ENCODE peak calls at places on chromosome 1, in seven cellular contexts. One of them, this sample, is unnamed.

GRCh38 chr1:239288964-239289535 is 97.3 kb upstream of the CHRM3 start:
- DNase-seq in breast epithelium: no peak
- DNase-seq in IMR-90: no peak
- DNase-seq in NB4: no peak
- DNase-seq in transverse colon: no peak
- DNase-seq in thyroid gland: no peak
- DNase-seq in body of pancreas: no peak
- DNase-seq in this sample: no peak

GRCh38 chr1:24526940-24527542 is 24.4 kb downstream of the RCAN3 start:
- DNase-seq in breast epithelium: no peak
- DNase-seq in IMR-90: peak
- DNase-seq in NB4: peak
- DNase-seq in transverse colon: no peak
- DNase-seq in thyroid gland: no peak
- DNase-seq in body of pancreas: peak
- DNase-seq in this sample: no peak

GRCh38 chr1:228077565-228078330 is 4.8 kb upstream of the ARF1 start:
- DNase-seq in breast epithelium: no peak
- DNase-seq in IMR-90: no peak
- DNase-seq in NB4: no peak
- DNase-seq in transverse colon: no peak
- DNase-seq in thyroid gland: no peak
- DNase-seq in body of pancreas: no peak
- DNase-seq in this sample: no peak

GRCh38 chr1:150619576-150620509 is 9.6 kb downstream of the ENSA start:
- DNase-seq in breast epithelium: no peak
- DNase-seq in IMR-90: peak
- DNase-seq in NB4: peak
- DNase-seq in transverse colon: no peak
- DNase-seq in thyroid gland: peak
- DNase-seq in body of pancreas: peak
- DNase-seq in this sample: peak

GRCh38 chr1:208007319-208007937 is 96.5 kb upstream of the CD34 start:
- DNase-seq in breast epithelium: no peak
- DNase-seq in IMR-90: no peak
- DNase-seq in NB4: no peak
- DNase-seq in transverse colon: no peak
- DNase-seq in thyroid gland: no peak
- DNase-seq in body of pancreas: no peak
- DNase-seq in this sample: no peak

GRCh38 chr1:31923905-31924304 is 14.3 kb downstream of the PTP4A2 start:
- DNase-seq in breast epithelium: no peak
- DNase-seq in IMR-90: no peak
- DNase-seq in NB4: no peak
- DNase-seq in transverse colon: no peak
- DNase-seq in thyroid gland: no peak
- DNase-seq in body of pancreas: no peak
- DNase-seq in this sample: no peak

GRCh38 chr1:204410764-204411450 is 710 bp downstream of the PPP1R15B start:
- DNase-seq in breast epithelium: peak
- DNase-seq in IMR-90: peak
- DNase-seq in NB4: peak
- DNase-seq in transverse colon: peak
- DNase-seq in thyroid gland: peak
- DNase-seq in body of pancreas: peak
- DNase-seq in this sample: peak

GRCh38 chr1:154193821-154194220 is 1.9 kb upstream of the TPM3 start:
- DNase-seq in breast epithelium: peak
- DNase-seq in IMR-90: no peak
- DNase-seq in NB4: no peak
- DNase-seq in transverse colon: no peak
- DNase-seq in thyroid gland: peak
- DNase-seq in body of pancreas: peak
- DNase-seq in this sample: no peak

GRCh38 chr1:236083650-236084385 is 18.9 kb upstream of the NID1 start:
- DNase-seq in breast epithelium: no peak
- DNase-seq in IMR-90: peak
- DNase-seq in NB4: no peak
- DNase-seq in transverse colon: no peak
- DNase-seq in thyroid gland: no peak
- DNase-seq in body of pancreas: no peak
- DNase-seq in this sample: no peak

GRCh38 chr1:65525297-65526048 is 105.0 kb downstream of the LEPR start:
- DNase-seq in breast epithelium: no peak
- DNase-seq in IMR-90: no peak
- DNase-seq in NB4: no peak
- DNase-seq in transverse colon: no peak
- DNase-seq in thyroid gland: peak
- DNase-seq in body of pancreas: peak
- DNase-seq in this sample: no peak

GRCh38 chr1:101025283-101025679 is 303 bp downstream of the DPH5 start:
- DNase-seq in breast epithelium: no peak
- DNase-seq in IMR-90: peak
- DNase-seq in NB4: peak
- DNase-seq in transverse colon: peak
- DNase-seq in thyroid gland: no peak
- DNase-seq in body of pancreas: peak
- DNase-seq in this sample: no peak

GRCh38 chr1:236020359-236021000 is 44.4 kb downstream of the NID1 start:
- DNase-seq in breast epithelium: no peak
- DNase-seq in IMR-90: no peak
- DNase-seq in NB4: no peak
- DNase-seq in transverse colon: no peak
- DNase-seq in thyroid gland: no peak
- DNase-seq in body of pancreas: no peak
- DNase-seq in this sample: no peak

GRCh38 chr1:14924012-14924452 is 229.5 kb upstream of the TMEM51 start:
- DNase-seq in breast epithelium: peak
- DNase-seq in IMR-90: peak
- DNase-seq in NB4: peak
- DNase-seq in transverse colon: peak
- DNase-seq in thyroid gland: peak
- DNase-seq in body of pancreas: peak
- DNase-seq in this sample: peak

GRCh38 chr1:151047591-151047924 is at the start of gene C1orf56:
- DNase-seq in breast epithelium: peak
- DNase-seq in IMR-90: peak
- DNase-seq in NB4: peak
- DNase-seq in transverse colon: peak
- DNase-seq in thyroid gland: peak
- DNase-seq in body of pancreas: peak
- DNase-seq in this sample: peak

GRCh38 chr1:63413394-63413793 is 46.0 kb downstream of the ALG6 start:
- DNase-seq in breast epithelium: no peak
- DNase-seq in IMR-90: no peak
- DNase-seq in NB4: no peak
- DNase-seq in transverse colon: no peak
- DNase-seq in thyroid gland: no peak
- DNase-seq in body of pancreas: no peak
- DNase-seq in this sample: no peak

DNA sequence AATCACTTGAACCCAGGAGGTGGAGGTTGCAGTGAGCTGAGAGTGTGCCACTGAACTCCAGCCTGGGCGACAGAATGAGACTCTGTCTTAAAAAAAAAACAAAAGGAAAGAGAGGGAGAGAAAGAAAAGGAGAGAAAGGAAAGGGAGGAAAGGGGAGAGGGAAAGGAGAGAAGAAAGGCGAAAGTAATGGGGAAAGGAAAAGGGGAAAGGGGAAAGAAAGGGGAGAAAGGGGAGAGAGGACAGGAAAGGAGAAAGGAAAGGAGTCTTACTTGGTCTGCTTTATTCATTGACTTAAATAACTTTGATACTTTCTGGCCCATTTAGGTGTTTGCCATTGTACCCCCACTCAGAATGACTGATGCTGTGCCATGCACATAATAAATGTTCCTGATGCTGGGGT is 11.8 kb downstream of the NSUN4 start:
- DNase-seq in breast epithelium: no peak
- DNase-seq in IMR-90: no peak
- DNase-seq in NB4: no peak
- DNase-seq in transverse colon: no peak
- DNase-seq in thyroid gland: no peak
- DNase-seq in body of pancreas: no peak
- DNase-seq in this sample: no peak
- TF ChIP-seq POLR2A in breast epithelium: no peak
- TF ChIP-seq POLR2A in IMR-90: no peak
- TF ChIP-seq POLR2A in NB4: no peak
- TF ChIP-seq POLR2A in transverse colon: no peak
- TF ChIP-seq POLR2A in thyroid gland: no peak
- TF ChIP-seq POLR2A in body of pancreas: no peak
- TF ChIP-seq POLR2A in this sample: no peak

DNA sequence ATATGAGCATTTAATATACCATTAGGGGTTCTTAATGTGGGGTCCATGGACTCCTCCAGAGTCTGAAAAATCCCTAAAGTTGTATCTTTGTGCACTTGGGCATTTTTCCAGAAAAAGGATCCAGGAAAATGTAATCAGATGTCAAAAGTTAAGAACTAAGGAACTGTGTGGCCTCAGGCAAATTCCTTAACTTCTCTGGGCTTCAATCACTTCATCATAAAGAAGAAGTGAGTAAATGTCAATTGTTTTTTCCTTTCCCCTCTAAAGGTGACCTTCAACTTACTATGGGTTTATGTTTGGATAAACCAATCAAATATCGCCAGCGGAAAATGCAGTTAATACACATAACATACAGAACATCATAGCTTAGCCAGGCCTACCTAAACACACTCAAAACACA is 2.5 kb downstream of the MAD2L2 start:
- DNase-seq in breast epithelium: no peak
- DNase-seq in IMR-90: no peak
- DNase-seq in NB4: no peak
- DNase-seq in transverse colon: no peak
- DNase-seq in thyroid gland: no peak
- DNase-seq in body of pancreas: no peak
- DNase-seq in this sample: no peak
- TF ChIP-seq POLR2A in breast epithelium: no peak
- TF ChIP-seq POLR2A in IMR-90: no peak
- TF ChIP-seq POLR2A in NB4: no peak
- TF ChIP-seq POLR2A in transverse colon: no peak
- TF ChIP-seq POLR2A in thyroid gland: no peak
- TF ChIP-seq POLR2A in body of pancreas: no peak
- TF ChIP-seq POLR2A in this sample: no peak

DNA sequence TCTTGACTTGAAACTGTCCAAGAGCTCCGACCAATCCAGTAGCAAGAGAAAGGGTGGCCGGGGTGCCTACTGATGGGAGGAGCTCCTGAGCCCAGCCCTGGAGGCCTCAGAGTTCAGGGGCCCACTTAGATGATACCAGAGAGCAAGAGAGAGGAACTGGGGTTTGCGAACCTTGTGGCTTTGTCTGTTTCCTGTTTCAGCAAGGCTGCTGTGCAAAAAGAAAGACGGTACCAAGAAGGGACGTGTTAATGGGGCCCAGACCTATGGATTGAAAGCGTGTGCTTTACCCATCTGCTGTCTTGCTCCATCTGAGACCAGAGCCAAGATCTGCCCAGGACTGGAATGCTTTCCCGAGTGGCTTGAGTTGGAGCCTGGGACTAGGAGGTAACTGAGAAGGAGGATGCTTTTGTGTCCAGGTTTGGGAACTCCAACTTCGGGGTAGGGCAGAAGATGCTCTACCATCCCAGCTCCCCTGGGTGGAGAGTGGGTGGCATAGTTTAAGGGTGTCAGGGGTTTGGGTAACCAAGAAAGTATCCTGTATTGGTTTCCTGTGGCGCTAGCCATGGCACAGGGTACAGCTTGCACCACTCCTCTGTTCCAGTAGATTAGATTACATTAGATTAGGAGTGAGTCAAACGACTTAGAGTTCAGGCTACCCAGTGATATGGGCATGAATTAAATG is at the start of gene TRAF3IP3:
- DNase-seq in breast epithelium: no peak
- DNase-seq in IMR-90: no peak
- DNase-seq in NB4: peak
- DNase-seq in transverse colon: peak
- DNase-seq in thyroid gland: no peak
- DNase-seq in body of pancreas: no peak
- DNase-seq in this sample: no peak
- TF ChIP-seq POLR2A in breast epithelium: no peak
- TF ChIP-seq POLR2A in IMR-90: no peak
- TF ChIP-seq POLR2A in NB4: peak
- TF ChIP-seq POLR2A in transverse colon: no peak
- TF ChIP-seq POLR2A in thyroid gland: no peak
- TF ChIP-seq POLR2A in body of pancreas: no peak
- TF ChIP-seq POLR2A in this sample: no peak

DNA sequence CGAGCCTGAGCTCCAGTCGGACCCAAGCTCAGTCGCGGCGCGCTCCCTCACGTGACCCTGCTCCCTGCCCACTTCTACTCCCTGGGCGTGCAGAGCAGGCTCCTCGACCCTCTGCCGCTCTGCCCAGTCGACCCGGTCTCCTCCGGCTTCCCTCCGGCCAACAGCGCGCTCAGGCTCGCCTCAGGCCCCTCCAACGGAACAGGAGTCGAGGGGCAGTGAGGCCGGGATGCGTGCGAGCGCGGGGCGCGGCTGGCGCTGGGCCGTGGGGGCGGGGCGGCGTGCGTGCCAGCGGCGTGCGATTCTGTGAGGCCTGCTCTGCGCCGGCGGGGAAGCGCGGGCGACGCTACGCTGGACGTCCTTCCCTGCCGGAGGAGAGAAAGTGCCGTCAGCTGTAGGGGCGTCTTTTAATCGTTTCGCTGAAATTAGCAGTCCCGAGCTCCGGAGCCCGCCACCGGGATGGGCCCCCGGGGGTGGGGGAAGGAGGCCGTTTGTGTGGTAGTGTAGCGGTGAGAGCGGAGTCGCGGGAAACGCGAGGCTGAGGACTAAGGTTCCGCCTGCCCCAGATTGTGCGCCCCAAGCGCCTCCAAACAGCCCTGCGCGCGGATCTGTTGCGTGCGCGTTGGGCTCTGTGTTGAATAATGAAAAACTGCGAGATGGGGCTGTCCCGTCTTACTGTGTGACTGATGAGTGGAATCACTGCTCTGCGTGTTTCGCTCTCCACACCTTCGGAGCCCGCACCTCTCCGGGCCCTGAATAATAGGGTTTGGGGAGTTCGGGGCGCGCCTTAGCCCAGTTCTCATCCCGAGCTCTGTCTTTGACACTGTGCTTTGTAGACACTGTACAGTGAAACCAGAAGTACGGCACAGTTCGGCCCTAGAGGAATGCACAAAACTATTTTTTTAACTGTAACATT is at the start of gene ACBD6:
- DNase-seq in breast epithelium: peak
- DNase-seq in IMR-90: peak
- DNase-seq in NB4: peak
- DNase-seq in transverse colon: peak
- DNase-seq in thyroid gland: peak
- DNase-seq in body of pancreas: peak
- DNase-seq in this sample: peak
- TF ChIP-seq POLR2A in breast epithelium: peak
- TF ChIP-seq POLR2A in IMR-90: peak
- TF ChIP-seq POLR2A in NB4: peak
- TF ChIP-seq POLR2A in transverse colon: peak
- TF ChIP-seq POLR2A in thyroid gland: peak
- TF ChIP-seq POLR2A in body of pancreas: peak
- TF ChIP-seq POLR2A in this sample: no peak

GRCh38 chr1:42456010-42456753 is at the start of the genes PPCS and ZMYND12:
- DNase-seq in breast epithelium: peak
- DNase-seq in IMR-90: peak
- DNase-seq in NB4: peak
- DNase-seq in transverse colon: peak
- DNase-seq in thyroid gland: peak
- DNase-seq in body of pancreas: peak
- DNase-seq in this sample: peak
- TF ChIP-seq POLR2A in breast epithelium: peak
- TF ChIP-seq POLR2A in IMR-90: peak
- TF ChIP-seq POLR2A in NB4: peak
- TF ChIP-seq POLR2A in transverse colon: peak
- TF ChIP-seq POLR2A in thyroid gland: peak
- TF ChIP-seq POLR2A in body of pancreas: peak
- TF ChIP-seq POLR2A in this sample: peak

This sample was measured in prostate gland.